ENCODE peak calls at places on chromosomes 16 and 17, in four cellular contexts. U, N, I and M are unnamed samples.

GRCh38 chr16:81526199-81526598 is 81.6 kb downstream of the CMIP start:
- DNase-seq in N (no peak), U (no peak), I (no peak), M (no peak)

GRCh38 chr17:1762233-1762905 is 509 bp downstream of the SERPINF1 start:
- DNase-seq in N (peak), U (peak), I (peak), M (no peak)

GRCh38 chr17:74089869-74090464 is 113.5 kb upstream of the RPL38 start:
- DNase-seq in I (peak), U (peak), N (peak), M (peak)

GRCh38 chr17:73118876-73119485 is 26.5 kb upstream of the SLC39A11 start:
- DNase-seq in U (no peak), I (peak), N (no peak), M (no peak)

GRCh38 chr17:7501729-7502128 is 17.6 kb downstream of the POLR2A start:
- DNase-seq in U (no peak), I (no peak), N (no peak), M (no peak)

GRCh38 chr17:72077326-72077960 is 43.4 kb upstream of the SOX9 start:
- DNase-seq in U (peak), I (no peak), N (peak), M (no peak)

GRCh38 chr17:5391678-5392077 is 27.8 kb downstream of the NUP88 start:
- DNase-seq in I (no peak), U (no peak), N (no peak), M (no peak)

GRCh38 chr17:34614698-34615097 is 35.3 kb downstream of the TMEM132E start:
- DNase-seq in N (no peak), I (no peak), U (no peak), M (no peak)

GRCh38 chr17:49521521-49522185 is 26.6 kb downstream of the NGFR start:
- DNase-seq in I (peak), N (no peak), U (no peak), M (no peak)

GRCh38 chr17:75785770-75786538 is 1.3 kb downstream of the UNK start:
- DNase-seq in U (no peak), I (peak), N (no peak), M (no peak)

GRCh38 chr17:73261952-73262675 is 434 bp upstream of the CPSF4L start:
- DNase-seq in U (peak), N (peak), I (peak), M (no peak)

GRCh38 chr17:57603978-57604377 is 141.1 kb downstream of the CCDC182 start:
- DNase-seq in I (no peak), N (no peak), U (no peak), M (peak)

GRCh38 chr17:49180303-49180702 is 30.1 kb downstream of the GNGT2 start:
- DNase-seq in I (peak), N (peak), U (peak), M (peak)

GRCh38 chr17:64006361-64007088 is 8.4 kb downstream of the PRR29 start:
- DNase-seq in N (no peak), U (no peak), I (peak), M (no peak)

GRCh38 chr17:58560511-58560910 is 46.1 kb upstream of the MTMR4 start:
- DNase-seq in U (no peak), I (no peak), N (no peak), M (no peak)

GRCh38 chr16:53517851-53518250 is 14.8 kb upstream of the AKTIP start:
- DNase-seq in I (no peak), N (no peak), U (no peak), M (no peak)

GRCh38 chr16:72805486-72805885 is 242.4 kb downstream of the ZFHX3 start:
- DNase-seq in U (no peak), N (no peak), I (no peak), M (no peak)

GRCh38 chr17:32931686-32932085 is 3.7 kb downstream of the TMEM98 start:
- DNase-seq in I (no peak), U (no peak), N (no peak), M (no peak)

GRCh38 chr17:36610472-36610871 is 9.1 kb downstream of the MRM1 start:
- DNase-seq in N (no peak), I (no peak), U (no peak), M (no peak)

GRCh38 chr17:46057366-46057765 is 58.3 kb downstream of the STH start:
- DNase-seq in N (no peak), U (no peak), I (no peak), M (no peak)

GRCh38 chr16:15829460-15829859 is 27.4 kb downstream of the MYH11 start:
- DNase-seq in N (peak), I (no peak), U (peak), M (no peak)

GRCh38 chr17:74024871-74025531 is 178.5 kb upstream of the RPL38 start:
- DNase-seq in N (peak), U (peak), I (no peak), M (no peak)

GRCh38 chr16:50802000-50802399 is 60.1 kb downstream of the CYLD start:
- DNase-seq in U (no peak), N (no peak), I (no peak), M (no peak)

GRCh38 chr17:67434061-67434525 is 57.0 kb downstream of the PITPNC1 start:
- DNase-seq in I (no peak), U (no peak), N (no peak), M (no peak)

GRCh38 chr17:36731091-36731490 is 129.7 kb downstream of the MRM1 start:
- DNase-seq in I (no peak), N (no peak), U (no peak), M (no peak)

GRCh38 chr17:17304521-17304985 is 1.4 kb downstream of the NT5M start:
- DNase-seq in N (no peak), U (no peak), I (no peak), M (peak)

GRCh38 chr16:59907671-59908070 is 1173.6 kb upstream of the GOT2 start:
- DNase-seq in N (peak), I (no peak), U (peak), M (no peak)

GRCh38 chr17:75843577-75844529 is at the start of gene UNC13D:
- DNase-seq in N (no peak), U (no peak), I (peak), M (no peak)

GRCh38 chr17:67026341-67026740 is 18.0 kb upstream of the CACNG1 start:
- DNase-seq in N (no peak), U (no peak), I (no peak), M (no peak)

GRCh38 chr17:32192379-32192778 is 50.1 kb downstream of the RHOT1 start:
- DNase-seq in I (no peak), U (no peak), N (no peak), M (no peak)

GRCh38 chr16:30053376-30054015 is 12.1 kb upstream of the ALDOA start:
- DNase-seq in I (no peak), N (no peak), U (no peak), M (no peak)

GRCh38 chr17:2237521-2237921 is 66.1 kb downstream of the SMG6 start:
- DNase-seq in N (no peak), U (no peak), I (no peak), M (no peak)

GRCh38 chr17:78925662-78926555 is 722 bp upstream of the TIMP2 start:
- DNase-seq in N (peak), U (peak), I (peak), M (no peak)

GRCh38 chr17:82631544-82631943 is 16.7 kb downstream of the WDR45B start:
- DNase-seq in U (no peak), N (no peak), I (no peak), M (no peak)

GRCh38 chr17:36131436-36131835 is 27.8 kb downstream of the CCL4 start:
- DNase-seq in N (peak), U (no peak), I (no peak), M (no peak)

GRCh38 chr17:29569245-29569950 is 897 bp downstream of the TP53I13 start:
- DNase-seq in N (no peak), U (peak), I (peak), M (no peak)
- H3K27ac ChIP-seq in N (no peak), U (no peak), I (peak), M (no peak)

DNA sequence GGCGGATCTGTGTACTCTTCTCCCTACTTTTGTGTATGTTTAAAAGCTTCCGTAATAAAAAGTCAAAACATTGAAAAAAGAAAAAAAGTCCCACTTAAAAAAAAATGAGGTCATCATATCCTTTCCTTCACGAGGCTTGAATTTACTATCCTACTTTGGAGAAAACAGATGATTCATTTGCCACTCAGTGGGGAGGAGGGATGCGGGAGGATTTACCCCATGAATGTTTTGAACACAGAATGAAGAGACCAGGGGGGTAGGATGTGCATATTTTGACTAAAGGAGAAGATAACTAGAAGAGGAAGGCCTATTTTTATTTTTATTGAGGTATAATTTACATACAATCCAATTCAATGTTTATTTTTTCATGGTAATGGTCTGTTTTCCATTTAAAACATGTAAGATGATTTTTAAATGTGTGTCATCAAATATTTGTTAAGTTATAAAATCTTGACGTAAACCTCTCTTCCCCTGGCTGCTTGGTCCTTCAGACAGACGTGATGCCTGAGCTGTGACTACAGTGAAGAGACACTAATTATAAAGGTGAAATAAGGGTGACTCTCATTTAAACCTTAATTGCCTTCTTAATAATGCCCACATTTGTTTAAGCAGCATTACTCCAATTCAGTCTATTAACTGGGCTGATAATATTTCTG is 135.4 kb upstream of the AXIN2 start:
- DNase-seq in I (no peak), U (no peak), N (no peak), M (no peak)
- TF ChIP-seq EZH2phosphoT487 in I (no peak), U (no peak), N (no peak), M (no peak)

GRCh38 chr16:66205287-66206167 is 161.0 kb upstream of the CDH5 start:
- DNase-seq in N (no peak), I (no peak), U (no peak), M (no peak)
- H3K4me2 ChIP-seq in N (no peak), I (no peak), U (no peak), M (no peak)

GRCh38 chr17:80909635-80910034 is 82.0 kb upstream of the CHMP6 start:
- DNase-seq in N (no peak), I (no peak), U (no peak), M (peak)
- H3K27ac ChIP-seq in N (no peak), I (no peak), U (no peak), M (peak)

GRCh38 chr17:44070455-44071197 is at the start of gene G6PC3:
- DNase-seq in I (peak), N (peak), U (peak), M (peak)
- TF ChIP-seq EZH2phosphoT487 in I (no peak), N (no peak), U (no peak), M (no peak)

GRCh38 chr16:71263581-71263980 is 25.6 kb downstream of the CMTR2 start:
- DNase-seq in U (no peak), I (no peak), N (peak), M (no peak)
- H3K4me2 ChIP-seq in U (no peak), I (no peak), N (no peak), M (no peak)